ENCODE peak calls at places on chromosomes 2 and 18, in ten cellular contexts. D, C, Y, Q, N, P, M, L, R and S are unnamed samples.

GRCh38 chr2:11299439-11299838 is 45.0 kb downstream of the ROCK2 start:
- DNase-seq in D (no peak), C (no peak), Y (no peak), Q (no peak), N (no peak), P (no peak), M (no peak), L (no peak), R (no peak), S (no peak)

GRCh38 chr2:66507673-66508127 is 72.8 kb downstream of the MEIS1 start:
- DNase-seq in D (no peak), C (no peak), Y (no peak), Q (no peak), N (peak), P (no peak), M (no peak), L (no peak), R (no peak), S (no peak)

GRCh38 chr2:4898706-4899105 is 793.5 kb upstream of the SOX11 start:
- DNase-seq in D (no peak), C (no peak), Y (no peak), Q (no peak), N (peak), P (no peak), M (no peak), L (no peak), R (no peak), S (no peak)

GRCh38 chr2:172244419-172245130 is 141.9 kb upstream of the DLX2 start:
- DNase-seq in D (no peak), C (no peak), Y (no peak), Q (no peak), N (no peak), P (no peak), M (peak), L (peak), R (no peak), S (no peak)

GRCh38 chr2:64649626-64650025 is 4.1 kb downstream of the SERTAD2 start:
- DNase-seq in D (no peak), C (no peak), Y (peak), Q (no peak), N (no peak), P (no peak), M (no peak), L (no peak), R (no peak), S (no peak)

GRCh38 chr2:98910349-98911125 is 25.5 kb downstream of the CRACDL start:
- DNase-seq in D (peak), C (no peak), Y (peak), Q (no peak), N (no peak), P (no peak), M (no peak), L (no peak), R (no peak), S (no peak)

GRCh38 chr2:121699421-121700328 is 37.0 kb downstream of the NIFK start:
- DNase-seq in D (no peak), C (peak), Y (peak), Q (peak), N (peak), P (no peak), M (peak), L (peak), R (no peak), S (peak)

GRCh38 chr2:56130463-56131070 is 53.2 kb upstream of the CCDC85A start:
- DNase-seq in D (no peak), C (peak), Y (no peak), Q (no peak), N (peak), P (no peak), M (peak), L (peak), R (peak), S (peak)

GRCh38 chr2:69299772-69300516 is 87.1 kb downstream of the GFPT1 start:
- DNase-seq in D (no peak), C (no peak), Y (no peak), Q (no peak), N (no peak), P (no peak), M (no peak), L (no peak), R (no peak), S (no peak)

GRCh38 chr2:218397502-218398436 is 1.9 kb upstream of the CTDSP1 start:
- DNase-seq in D (peak), C (peak), Y (peak), Q (no peak), N (peak), P (peak), M (peak), L (peak), R (peak), S (peak)

GRCh38 chr2:13662055-13662454 is 945.3 kb downstream of the TRIB2 start:
- DNase-seq in D (no peak), C (no peak), Y (no peak), Q (no peak), N (peak), P (no peak), M (no peak), L (no peak), R (no peak), S (no peak)

GRCh38 chr2:222594679-222595078 is 61.2 kb downstream of the FARSB start:
- DNase-seq in D (no peak), C (peak), Y (no peak), Q (no peak), N (peak), P (no peak), M (peak), L (peak), R (no peak), S (no peak)

GRCh38 chr18:54393648-54394294 is 36.1 kb downstream of the C18orf54 start:
- DNase-seq in D (no peak), C (no peak), Y (no peak), Q (no peak), N (no peak), P (no peak), M (no peak), L (no peak), R (no peak), S (no peak)

GRCh38 chr2:121092095-121092494 is 192.9 kb downstream of the TFCP2L1 start:
- DNase-seq in D (no peak), C (no peak), Y (no peak), Q (no peak), N (no peak), P (no peak), M (no peak), L (no peak), R (no peak), S (no peak)

GRCh38 chr2:240759454-240759853 is 60.6 kb downstream of the KIF1A start:
- DNase-seq in D (no peak), C (no peak), Y (no peak), Q (no peak), N (peak), P (no peak), M (no peak), L (no peak), R (no peak), S (peak)

GRCh38 chr18:23249348-23249747 is 114.1 kb downstream of the CABLES1 start:
- DNase-seq in D (no peak), C (no peak), Y (no peak), Q (no peak), N (no peak), P (no peak), M (no peak), L (no peak), R (no peak), S (no peak)

GRCh38 chr18:12247946-12248345 is 6.2 kb upstream of the CIDEA start:
- DNase-seq in D (no peak), C (no peak), Y (no peak), Q (no peak), N (no peak), P (no peak), M (no peak), L (no peak), R (no peak), S (no peak)

GRCh38 chr2:96963316-96963715 is 23.1 kb downstream of the FAM178B start:
- DNase-seq in D (no peak), C (no peak), Y (no peak), Q (no peak), N (no peak), P (no peak), M (no peak), L (no peak), R (no peak), S (no peak)

GRCh38 chr18:22346342-22346967 is 71.3 kb downstream of the CTAGE1 start:
- DNase-seq in D (peak), C (peak), Y (peak), Q (no peak), N (peak), P (peak), M (peak), L (peak), R (no peak), S (peak)

GRCh38 chr2:210546424-210547223 is 9.8 kb upstream of the CPS1 start:
- DNase-seq in D (no peak), C (peak), Y (no peak), Q (no peak), N (no peak), P (no peak), M (peak), L (no peak), R (no peak), S (no peak)

GRCh38 chr2:158463496-158464095 is 6.8 kb downstream of the PKP4 start:
- DNase-seq in D (no peak), C (no peak), Y (no peak), Q (no peak), N (no peak), P (no peak), M (peak), L (peak), R (no peak), S (no peak)

GRCh38 chr18:11251229-11251890 is 102.0 kb upstream of the PIEZO2 start:
- DNase-seq in D (no peak), C (peak), Y (no peak), Q (no peak), N (peak), P (no peak), M (peak), L (no peak), R (no peak), S (no peak)

GRCh38 chr2:194105358-194105757 is 1551.7 kb upstream of the SLC39A10 start:
- DNase-seq in D (no peak), C (no peak), Y (no peak), Q (no peak), N (no peak), P (no peak), M (no peak), L (no peak), R (no peak), S (no peak)

GRCh38 chr18:35910327-35910726 is 62.2 kb upstream of the RMP24 start:
- DNase-seq in D (no peak), C (no peak), Y (no peak), Q (no peak), N (no peak), P (no peak), M (no peak), L (no peak), R (no peak), S (no peak)

GRCh38 chr2:186561467-186562208 is 28.2 kb upstream of the ITGAV start:
- DNase-seq in D (no peak), C (no peak), Y (no peak), Q (no peak), N (no peak), P (no peak), M (peak), L (peak), R (no peak), S (no peak)

GRCh38 chr2:118222643-118223486 is 134.6 kb downstream of the INSIG2 start:
- DNase-seq in D (no peak), C (peak), Y (no peak), Q (no peak), N (no peak), P (no peak), M (peak), L (no peak), R (no peak), S (no peak)

GRCh38 chr2:148981350-148981749 is 57.1 kb upstream of the LYPD6B start:
- DNase-seq in D (no peak), C (no peak), Y (no peak), Q (no peak), N (no peak), P (no peak), M (peak), L (no peak), R (no peak), S (no peak)

GRCh38 chr2:58680938-58681337 is 439.8 kb upstream of the FANCL start:
- DNase-seq in D (no peak), C (peak), Y (no peak), Q (no peak), N (peak), P (no peak), M (no peak), L (peak), R (no peak), S (no peak)

GRCh38 chr2:121955313-121956211 is 200.1 kb downstream of the TSN start:
- DNase-seq in D (no peak), C (no peak), Y (no peak), Q (no peak), N (no peak), P (no peak), M (no peak), L (no peak), R (peak), S (no peak)

GRCh38 chr2:217356795-217357194 is 496.9 kb upstream of the TNP1 start:
- DNase-seq in D (peak), C (peak), Y (no peak), Q (no peak), N (peak), P (peak), M (peak), L (no peak), R (no peak), S (no peak)

DNA sequence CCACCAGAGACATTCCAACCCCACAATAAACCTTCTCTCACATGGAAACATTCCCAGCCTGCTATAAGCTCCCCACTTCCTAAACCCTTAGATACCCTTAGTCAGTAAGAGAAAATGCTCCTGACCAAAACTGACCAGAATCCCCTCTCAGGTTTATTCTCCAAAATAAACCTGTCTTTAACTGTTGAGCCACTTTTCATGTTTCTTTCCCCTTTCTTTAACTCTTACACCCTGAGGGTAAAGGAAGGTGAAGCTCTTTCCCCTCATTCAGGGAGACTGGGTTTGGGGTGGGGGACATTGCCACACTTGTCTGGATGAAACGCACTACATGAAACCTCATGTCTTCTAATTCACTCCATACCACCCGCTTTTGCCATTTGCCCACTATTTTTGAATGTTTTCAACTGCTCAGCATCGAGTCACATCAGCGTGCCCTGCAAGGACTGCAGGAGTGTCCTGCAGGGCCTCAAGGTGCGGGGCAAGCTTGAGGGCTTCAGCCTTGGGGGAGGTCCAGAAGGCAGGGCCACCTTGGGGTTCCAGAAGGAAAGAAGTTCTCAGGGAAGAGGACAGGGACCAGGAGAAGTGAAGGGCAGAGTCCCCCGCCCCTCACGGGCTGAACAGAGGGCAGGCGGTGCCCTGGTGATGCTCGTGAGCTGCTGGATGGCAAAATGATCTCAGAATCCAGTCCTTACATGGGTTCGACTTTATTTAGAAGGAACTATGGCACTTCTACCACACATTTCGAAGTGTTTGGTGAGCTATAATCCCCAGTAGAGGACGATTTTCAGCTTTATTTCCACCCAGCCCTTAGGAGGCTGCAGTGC is 4.2 kb upstream of the SP140L start:
- DNase-seq in D (no peak), C (no peak), Y (no peak), Q (no peak), N (no peak), P (no peak), M (no peak), L (no peak), R (no peak), S (no peak)
- TF ChIP-seq CTCF in D (no peak), C (no peak), Y (no peak), Q (no peak), N (no peak), P (no peak), M (no peak), L (peak), R (no peak), S (no peak)

DNA sequence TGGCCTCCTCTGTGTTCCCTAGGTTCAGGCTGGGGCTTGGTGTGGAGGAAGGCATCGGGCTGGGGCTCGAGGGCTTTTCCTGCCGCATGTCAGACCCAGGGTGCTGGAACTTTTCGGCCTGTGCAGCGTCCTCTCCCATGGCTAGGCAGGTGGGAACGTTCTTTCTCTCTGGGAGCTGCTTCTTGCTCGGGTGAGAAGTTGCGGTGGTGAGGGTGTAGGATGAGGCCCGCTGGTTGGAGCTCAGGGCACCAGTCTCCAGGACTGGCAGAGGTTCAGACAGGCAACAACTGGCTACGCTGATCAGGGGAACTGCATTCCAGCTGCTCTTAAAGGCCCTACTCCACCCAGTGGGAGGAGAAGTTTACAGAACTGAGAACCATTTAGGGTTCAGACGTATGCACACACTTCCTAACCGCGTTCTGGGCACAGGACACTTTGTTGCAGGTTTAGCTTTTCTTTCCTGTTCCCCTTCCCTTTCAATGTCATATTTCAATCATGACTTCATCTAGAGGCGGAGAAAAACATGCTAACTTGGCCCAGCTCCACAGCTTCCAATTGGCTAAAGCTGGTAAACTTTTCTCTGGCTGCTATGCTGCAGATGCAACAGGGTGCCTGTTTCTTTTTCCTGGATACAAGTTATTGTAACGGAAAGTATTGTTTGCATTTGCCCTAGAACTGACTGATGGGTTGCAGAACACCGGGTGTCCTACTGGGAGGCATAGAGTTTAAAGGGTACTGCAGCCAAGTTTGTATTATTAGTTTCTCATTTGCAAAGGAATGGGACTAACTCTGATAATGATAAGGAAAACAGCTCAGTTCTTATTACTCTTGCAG is at the start of gene CAVIN2:
- DNase-seq in D (peak), C (peak), Y (peak), Q (no peak), N (peak), P (peak), M (peak), L (peak), R (no peak), S (peak)
- TF ChIP-seq CTCF in D (no peak), C (peak), Y (no peak), Q (no peak), N (peak), P (no peak), M (no peak), L (no peak), R (no peak), S (no peak)

GRCh38 chr2:127650041-127650784 is 4.3 kb downstream of the GPR17 start:
- DNase-seq in D (no peak), C (no peak), Y (peak), Q (no peak), N (no peak), P (no peak), M (no peak), L (no peak), R (no peak), S (no peak)
- TF ChIP-seq CTCF in D (no peak), C (no peak), Y (no peak), Q (peak), N (peak), P (no peak), M (no peak), L (no peak), R (no peak), S (peak)

GRCh38 chr2:101793277-101793969 is 95.9 kb downstream of the MAP4K4 start:
- DNase-seq in D (no peak), C (no peak), Y (no peak), Q (no peak), N (no peak), P (peak), M (no peak), L (no peak), R (peak), S (peak)
- TF ChIP-seq CTCF in D (no peak), C (no peak), Y (no peak), Q (no peak), N (no peak), P (no peak), M (peak), L (peak), R (peak), S (no peak)

DNA sequence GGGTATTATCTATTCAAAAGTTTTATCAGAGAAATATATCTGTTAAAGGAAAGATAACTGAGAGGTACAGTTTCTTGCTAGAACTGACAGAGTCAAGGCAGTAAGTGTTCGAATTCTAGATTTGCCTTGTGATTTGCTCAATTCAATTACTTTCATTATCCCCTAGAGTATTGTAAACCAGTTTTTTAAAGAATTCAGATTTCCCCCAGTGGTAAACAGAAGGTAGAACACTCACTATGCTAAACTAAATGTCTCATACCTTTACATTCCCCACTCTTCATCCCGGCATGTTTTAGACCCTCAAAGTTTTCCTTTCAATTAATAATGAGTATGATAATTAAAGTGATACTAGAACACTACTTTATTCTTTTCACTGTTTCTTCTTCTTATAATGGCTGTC is 28.6 kb downstream of the TTC21B start:
- DNase-seq in D (no peak), C (no peak), Y (no peak), Q (no peak), N (no peak), P (no peak), M (no peak), L (no peak), R (no peak), S (no peak)
- TF ChIP-seq CTCF in D (no peak), C (no peak), Y (no peak), Q (no peak), N (no peak), P (no peak), M (no peak), L (no peak), R (no peak), S (no peak)

DNA sequence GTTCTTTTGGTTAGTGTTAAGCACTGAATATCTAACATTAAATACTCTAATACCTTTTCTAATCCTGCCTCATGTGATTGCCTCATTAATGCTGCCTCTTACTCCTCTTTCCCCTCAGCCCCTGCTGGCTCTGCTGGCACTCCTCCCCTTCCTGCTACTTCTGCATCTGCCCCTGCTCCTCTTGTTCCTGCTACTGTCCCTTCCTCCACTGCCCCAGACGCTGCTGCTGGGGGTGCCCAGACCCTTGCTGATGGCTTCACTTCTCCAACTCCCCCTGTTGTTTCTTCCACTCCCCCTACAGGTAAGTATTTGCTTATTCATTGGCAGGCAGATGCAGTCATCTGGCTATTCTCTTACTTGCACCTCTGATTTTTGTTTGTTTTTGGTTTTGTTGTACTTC is 68.5 kb downstream of the ABI2 start:
- DNase-seq in D (no peak), C (no peak), Y (no peak), Q (no peak), N (no peak), P (no peak), M (peak), L (no peak), R (peak), S (no peak)
- TF ChIP-seq CTCF in D (no peak), C (peak), Y (no peak), Q (no peak), N (peak), P (no peak), M (peak), L (peak), R (peak), S (peak)

GRCh38 chr18:48835745-48836191 is 115.0 kb downstream of the SMAD7 start:
- DNase-seq in D (peak), C (no peak), Y (peak), Q (no peak), N (no peak), P (no peak), M (no peak), L (no peak), R (no peak), S (no peak)
- TF ChIP-seq CTCF in D (no peak), C (no peak), Y (no peak), Q (no peak), N (no peak), P (no peak), M (no peak), L (no peak), R (no peak), S (no peak)